ENCODE peak calls at places on chromosomes 3 and 15, in ten cellular contexts. W is activated T-cell treated with anti-CD3 and anti-CD28 coated beads, Interleukin-2, amount 50 U/mL, for 4 hours; V is HT-29; Z is IMR-90; M is heart right ventricle; A is activated CD8-positive, alpha-beta memory T cell treated with anti-CD3 and anti-CD28 coated beads, Interleukin-2, amount 50 U/mL, for 4 hours; Y is naive B cell; L is T-helper 17 cell; F is glutamatergic neuron; H is T-cell. C is an unnamed sample.

GRCh38 chr3:123346726-123347125 is 102.2 kb downstream of the ADCY5 start:
- DNase-seq in W (no peak), V (no peak), Z (no peak), M (peak), A (no peak), Y (no peak), L (no peak), F (no peak), H (no peak), C (no peak)

GRCh38 chr3:177195941-177196472 is 1.3 kb downstream of the TBL1XR1 start:
- DNase-seq in W (peak), V (no peak), Z (no peak), M (peak), A (no peak), Y (peak), L (no peak), F (no peak), H (peak), C (no peak)

GRCh38 chr15:29880341-29880740 is 58.1 kb upstream of the TJP1 start:
- DNase-seq in W (no peak), V (no peak), Z (no peak), M (no peak), A (no peak), Y (no peak), L (no peak), F (no peak), H (no peak), C (no peak)

GRCh38 chr3:25045291-25045690 is 382.8 kb upstream of the RARB start:
- DNase-seq in W (no peak), V (no peak), Z (no peak), M (peak), A (no peak), Y (no peak), L (no peak), F (no peak), H (no peak), C (no peak)

GRCh38 chr15:56760186-56760585 is 26.9 kb upstream of the ZNF280D start:
- DNase-seq in W (no peak), V (peak), Z (peak), M (no peak), A (no peak), Y (no peak), L (no peak), F (no peak), H (no peak), C (peak)

GRCh38 chr15:40737048-40737447 is 18.0 kb downstream of the RMDN3 start:
- DNase-seq in W (no peak), V (no peak), Z (peak), M (no peak), A (no peak), Y (no peak), L (no peak), F (no peak), H (no peak), C (no peak)

GRCh38 chr3:79111375-79112052 is 656.3 kb downstream of the ROBO1 start:
- DNase-seq in W (no peak), V (no peak), Z (peak), M (no peak), A (no peak), Y (no peak), L (no peak), F (no peak), H (no peak), C (peak)

GRCh38 chr3:36689560-36689959 is 74.8 kb downstream of the DCLK3 start:
- DNase-seq in W (no peak), V (no peak), Z (no peak), M (no peak), A (no peak), Y (no peak), L (no peak), F (no peak), H (no peak), C (no peak)

GRCh38 chr15:78930577-78931388 is 14.1 kb downstream of the CTSH start:
- DNase-seq in W (no peak), V (peak), Z (peak), M (no peak), A (no peak), Y (no peak), L (no peak), F (no peak), H (no peak), C (peak)

GRCh38 chr3:50126287-50127211 is 28.6 kb upstream of the SEMA3F start:
- DNase-seq in W (no peak), V (peak), Z (peak), M (no peak), A (no peak), Y (no peak), L (no peak), F (peak), H (no peak), C (peak)